ENCODE peak calls at places on chromosomes 12 and 14, in eight cellular contexts. V is fibroblast of gingiva; R is neural crest cell; P is ELR; Q is GM12865; C is EL; T is stimulated activated CD4-positive, alpha-beta T cell treated with anti-CD3 and anti-CD28 coated beads, Interleukin-15, amount 100 ng/mL, for 1 hour; F is left kidney. L is an unnamed sample.

GRCh38 chr12:41724216-41724615 is 420.5 kb downstream of the GXYLT1 start:
- DNase-seq in V (no peak), Q (no peak), R (no peak), C (no peak), P (no peak), F (peak; percentile 46), T (no peak), L (no peak)

GRCh38 chr12:92627511-92627910 is 75.3 kb upstream of the PLEKHG7 start:
- DNase-seq in T (no peak), R (no peak), Q (no peak), P (no peak), V (no peak), F (no peak), C (no peak), L (no peak)

GRCh38 chr12:95848575-95849388 is 10.0 kb upstream of the SNRPF start:
- DNase-seq in C (peak; percentile 42), V (peak; percentile 30), R (no peak), Q (no peak), F (peak; percentile 73), T (no peak), P (peak; percentile 47), L (no peak)

GRCh38 chr12:103956515-103957027 is 9.1 kb upstream of the TDG start:
- DNase-seq in T (no peak), F (no peak), Q (no peak), R (no peak), P (no peak), C (no peak), V (no peak), L (peak; percentile 80)

GRCh38 chr14:104154246-104154645 is 15.9 kb downstream of the KIF26A start:
- DNase-seq in C (no peak), Q (no peak), R (no peak), P (no peak), T (no peak), V (no peak), F (no peak), L (no peak)

GRCh38 chr14:64728106-64728505 is 23.9 kb downstream of the PLEKHG3 start:
- DNase-seq in Q (no peak), P (no peak), V (no peak), T (no peak), C (no peak), R (no peak), F (no peak), L (no peak)

GRCh38 chr14:75147423-75148071 is 20.7 kb upstream of the NEK9 start:
- DNase-seq in T (no peak), V (peak; percentile 89), Q (no peak), C (peak; percentile 16), P (peak; percentile 17), R (peak; percentile 40), F (peak; percentile 57), L (peak; percentile 88)

GRCh38 chr14:89669209-89669608 is 252.2 kb upstream of the FOXN3 start:
- DNase-seq in Q (peak; percentile 64), R (no peak), F (no peak), V (no peak), T (no peak), C (no peak), P (no peak), L (no peak)

GRCh38 chr12:123523518-123523917 is 10.0 kb downstream of the RILPL1 start:
- DNase-seq in P (no peak), F (no peak), T (no peak), V (no peak), R (no peak), C (no peak), Q (no peak), L (no peak)

GRCh38 chr12:128817115-128818015 is 6.4 kb downstream of the SLC15A4 start:
- DNase-seq in T (no peak), Q (peak; percentile 90), V (peak; percentile 61), F (peak; percentile 36), R (no peak), P (peak; percentile 5), C (peak; percentile 23), L (no peak)

GRCh38 chr14:73443758-73444157 is 14.6 kb downstream of the NUMB start:
- DNase-seq in F (no peak), R (no peak), V (no peak), T (no peak), Q (no peak), C (no peak), P (no peak), L (no peak)

GRCh38 chr12:115833704-115834103 is 443.8 kb downstream of the MED13L start:
- DNase-seq in F (no peak), C (no peak), R (no peak), P (no peak), T (no peak), Q (no peak), V (no peak), L (no peak)

GRCh38 chr14:76078501-76078900 is 73.2 kb upstream of the GPATCH2L start:
- DNase-seq in R (no peak), T (no peak), V (no peak), F (no peak), Q (no peak), C (no peak), P (no peak), L (no peak)

GRCh38 chr12:102454330-102454729 is 26.0 kb downstream of the IGF1 start:
- DNase-seq in P (no peak), Q (no peak), R (no peak), C (no peak), V (no peak), T (no peak), F (no peak), L (no peak)

GRCh38 chr14:104536942-104537612 is 42.5 kb upstream of the C14orf180 start:
- DNase-seq in C (peak; percentile 61), P (peak; percentile 52), V (no peak), T (no peak), F (peak; percentile 71), Q (no peak), R (no peak), L (no peak)

GRCh38 chr14:104681689-104682074 is 7.7 kb upstream of the INF2 start:
- DNase-seq in T (no peak), P (peak; percentile 92), F (peak; percentile 91), Q (no peak), C (peak; percentile 91), R (peak; percentile 58), V (peak; percentile 71), L (peak; percentile 92)

GRCh38 chr12:3770891-3771290 is 18.0 kb upstream of the CRACR2A start:
- DNase-seq in P (peak; percentile 87), T (no peak), Q (no peak), F (no peak), C (peak; percentile 72), R (no peak), V (peak; percentile 86), L (no peak)

GRCh38 chr12:77294016-77294415 is 228.6 kb upstream of the E2F7 start:
- DNase-seq in C (peak; percentile 28), P (peak; percentile 63), V (no peak), F (no peak), R (no peak), T (no peak), Q (no peak), L (no peak)

GRCh38 chr12:54412786-54413185 is 6.3 kb downstream of the ITGA5 start:
- DNase-seq in R (no peak), Q (no peak), P (no peak), V (no peak), C (no peak), F (no peak), T (no peak), L (no peak)

GRCh38 chr12:110794623-110795280 is 52.0 kb upstream of the CCDC63 start:
- DNase-seq in V (peak; percentile 70), Q (peak; percentile 51), C (peak; percentile 52), R (no peak), F (no peak), T (no peak), P (peak; percentile 35), L (no peak)

L was measured in coronary artery.